ENCODE peak calls at places on chromosomes 2 and 18, in five cellular contexts. One of them, this sample, is unnamed.

GRCh38 chr18:11798271-11798670 is 52.9 kb upstream of the CHMP1B start:
- DNase-seq in mammary epithelial cell: no peak
- DNase-seq in cardiac muscle cell: no peak
- DNase-seq in hepatocyte: no peak
- DNase-seq in aorta: no peak
- DNase-seq in this sample: no peak

GRCh38 chr2:120902532-120903088 is 166.9 kb downstream of the GLI2 start:
- DNase-seq in aorta: no peak
- DNase-seq in cardiac muscle cell: no peak
- DNase-seq in hepatocyte: no peak
- DNase-seq in mammary epithelial cell: no peak
- DNase-seq in this sample: no peak

GRCh38 chr18:36814994-36815393 is 13.8 kb downstream of the TPGS2 start:
- DNase-seq in aorta: no peak
- DNase-seq in mammary epithelial cell: no peak
- DNase-seq in cardiac muscle cell: peak
- DNase-seq in hepatocyte: no peak
- DNase-seq in this sample: no peak

GRCh38 chr2:189592353-189592984 is 11.9 kb upstream of the SLC40A1 start:
- DNase-seq in hepatocyte: no peak
- DNase-seq in cardiac muscle cell: no peak
- DNase-seq in mammary epithelial cell: no peak
- DNase-seq in aorta: no peak
- DNase-seq in this sample: no peak

GRCh38 chr18:11497585-11497984 is 111.8 kb upstream of the SLC35G4 start:
- DNase-seq in hepatocyte: no peak
- DNase-seq in aorta: no peak
- DNase-seq in cardiac muscle cell: no peak
- DNase-seq in mammary epithelial cell: peak
- DNase-seq in this sample: no peak

GRCh38 chr2:208112969-208113368 is 11.4 kb downstream of the CRYGD start:
- DNase-seq in cardiac muscle cell: no peak
- DNase-seq in hepatocyte: no peak
- DNase-seq in mammary epithelial cell: no peak
- DNase-seq in aorta: no peak
- DNase-seq in this sample: no peak

GRCh38 chr18:79922971-79923411 is 28.5 kb downstream of the SLC66A2 start:
- DNase-seq in aorta: peak
- DNase-seq in hepatocyte: no peak
- DNase-seq in mammary epithelial cell: no peak
- DNase-seq in cardiac muscle cell: no peak
- DNase-seq in this sample: peak

GRCh38 chr2:187959821-187960220 is 331.9 kb upstream of the GULP1 start:
- DNase-seq in aorta: no peak
- DNase-seq in cardiac muscle cell: no peak
- DNase-seq in mammary epithelial cell: peak
- DNase-seq in hepatocyte: no peak
- DNase-seq in this sample: no peak

GRCh38 chr2:155689791-155690190 is 642.7 kb downstream of the NR4A2 start:
- DNase-seq in mammary epithelial cell: peak
- DNase-seq in aorta: no peak
- DNase-seq in cardiac muscle cell: no peak
- DNase-seq in hepatocyte: no peak
- DNase-seq in this sample: no peak

GRCh38 chr2:40210344-40210967 is 241.4 kb downstream of the SLC8A1 start:
- DNase-seq in mammary epithelial cell: no peak
- DNase-seq in cardiac muscle cell: no peak
- DNase-seq in hepatocyte: no peak
- DNase-seq in aorta: no peak
- DNase-seq in this sample: no peak

GRCh38 chr2:62156861-62157496 is 38.9 kb upstream of the B3GNT2 start:
- DNase-seq in hepatocyte: no peak
- DNase-seq in aorta: no peak
- DNase-seq in cardiac muscle cell: no peak
- DNase-seq in mammary epithelial cell: no peak
- DNase-seq in this sample: no peak

GRCh38 chr2:229586746-229587705 is 127.3 kb downstream of the DNER start:
- DNase-seq in cardiac muscle cell: peak
- DNase-seq in aorta: peak
- DNase-seq in hepatocyte: peak
- DNase-seq in mammary epithelial cell: peak
- DNase-seq in this sample: peak

GRCh38 chr2:237883951-237884392 is 24.5 kb downstream of the RAMP1 start:
- DNase-seq in hepatocyte: no peak
- DNase-seq in mammary epithelial cell: no peak
- DNase-seq in aorta: peak
- DNase-seq in cardiac muscle cell: no peak
- DNase-seq in this sample: peak

GRCh38 chr2:21944536-21944935 is 820.8 kb downstream of the TDRD15 start:
- DNase-seq in cardiac muscle cell: no peak
- DNase-seq in mammary epithelial cell: no peak
- DNase-seq in hepatocyte: no peak
- DNase-seq in aorta: no peak
- DNase-seq in this sample: no peak

GRCh38 chr2:8059255-8059654 is 622.6 kb upstream of the ID2 start:
- DNase-seq in hepatocyte: no peak
- DNase-seq in aorta: no peak
- DNase-seq in cardiac muscle cell: no peak
- DNase-seq in mammary epithelial cell: no peak
- DNase-seq in this sample: no peak

GRCh38 chr2:1227289-1227900 is 185.9 kb upstream of the TPO start:
- DNase-seq in aorta: no peak
- DNase-seq in cardiac muscle cell: no peak
- DNase-seq in hepatocyte: no peak
- DNase-seq in mammary epithelial cell: no peak
- DNase-seq in this sample: no peak

GRCh38 chr2:170685591-170685990 is 29.5 kb upstream of the SP5 start:
- DNase-seq in hepatocyte: no peak
- DNase-seq in mammary epithelial cell: no peak
- DNase-seq in aorta: no peak
- DNase-seq in cardiac muscle cell: no peak
- DNase-seq in this sample: no peak

GRCh38 chr18:48943736-48944527 is 6.8 kb downstream of the SMAD7 start:
- DNase-seq in mammary epithelial cell: no peak
- DNase-seq in aorta: no peak
- DNase-seq in hepatocyte: no peak
- DNase-seq in cardiac muscle cell: no peak
- DNase-seq in this sample: no peak

GRCh38 chr18:5627756-5628511 is 84.1 kb upstream of the EPB41L3 start:
- DNase-seq in cardiac muscle cell: no peak
- DNase-seq in mammary epithelial cell: no peak
- DNase-seq in hepatocyte: peak
- DNase-seq in aorta: no peak
- DNase-seq in this sample: no peak
- H3K27ac ChIP-seq in cardiac muscle cell: peak
- H3K27ac ChIP-seq in mammary epithelial cell: no peak
- H3K27ac ChIP-seq in hepatocyte: peak
- H3K27ac ChIP-seq in aorta: no peak
- H3K27ac ChIP-seq in this sample: no peak

GRCh38 chr18:50649821-50650220 is 89.9 kb downstream of the MAPK4 start:
- DNase-seq in mammary epithelial cell: peak
- DNase-seq in cardiac muscle cell: peak
- DNase-seq in aorta: peak
- DNase-seq in hepatocyte: peak
- DNase-seq in this sample: peak
- H3K27ac ChIP-seq in mammary epithelial cell: no peak
- H3K27ac ChIP-seq in cardiac muscle cell: peak
- H3K27ac ChIP-seq in aorta: peak
- H3K27ac ChIP-seq in hepatocyte: peak
- H3K27ac ChIP-seq in this sample: no peak

GRCh38 chr2:5401258-5401657 is 290.9 kb upstream of the SOX11 start:
- DNase-seq in aorta: no peak
- DNase-seq in hepatocyte: no peak
- DNase-seq in cardiac muscle cell: no peak
- DNase-seq in mammary epithelial cell: no peak
- DNase-seq in this sample: no peak
- H3K27ac ChIP-seq in aorta: no peak
- H3K27ac ChIP-seq in hepatocyte: no peak
- H3K27ac ChIP-seq in cardiac muscle cell: no peak
- H3K27ac ChIP-seq in mammary epithelial cell: no peak
- H3K27ac ChIP-seq in this sample: no peak

GRCh38 chr2:126886201-126886905 is 12.3 kb upstream of the TEX51 start:
- DNase-seq in hepatocyte: peak
- DNase-seq in cardiac muscle cell: peak
- DNase-seq in aorta: peak
- DNase-seq in mammary epithelial cell: no peak
- DNase-seq in this sample: peak

GRCh38 chr2:126884861-126885481 is 13.7 kb upstream of the TEX51 start:
- DNase-seq in cardiac muscle cell: no peak
- DNase-seq in mammary epithelial cell: no peak
- DNase-seq in aorta: no peak
- DNase-seq in hepatocyte: no peak
- DNase-seq in this sample: no peak

GRCh38 chr2:126887506-126887905 is 11.2 kb upstream of the TEX51 start:
- DNase-seq in hepatocyte: no peak
- DNase-seq in aorta: no peak
- DNase-seq in cardiac muscle cell: no peak
- DNase-seq in mammary epithelial cell: no peak
- DNase-seq in this sample: no peak

GRCh38 chr2:126886906-126887280 is 11.8 kb upstream of the TEX51 start:
- DNase-seq in cardiac muscle cell: no peak
- DNase-seq in aorta: no peak
- DNase-seq in hepatocyte: no peak
- DNase-seq in mammary epithelial cell: no peak
- DNase-seq in this sample: no peak

GRCh38 chr2:126885701-126886121 is 13.0 kb upstream of the TEX51 start:
- DNase-seq in hepatocyte: no peak
- DNase-seq in aorta: peak
- DNase-seq in cardiac muscle cell: no peak
- DNase-seq in mammary epithelial cell: no peak
- DNase-seq in this sample: peak
- H3K27ac ChIP-seq in hepatocyte: no peak
- H3K27ac ChIP-seq in aorta: no peak
- H3K27ac ChIP-seq in cardiac muscle cell: no peak
- H3K27ac ChIP-seq in mammary epithelial cell: no peak
- H3K27ac ChIP-seq in this sample: no peak

GRCh38 chr2:23924589-23925359 is 2.1 kb downstream of the ATAD2B start:
- DNase-seq in aorta: no peak
- DNase-seq in mammary epithelial cell: no peak
- DNase-seq in cardiac muscle cell: no peak
- DNase-seq in hepatocyte: no peak
- DNase-seq in this sample: no peak
- H3K27ac ChIP-seq in aorta: no peak
- H3K27ac ChIP-seq in mammary epithelial cell: peak
- H3K27ac ChIP-seq in cardiac muscle cell: peak
- H3K27ac ChIP-seq in hepatocyte: peak
- H3K27ac ChIP-seq in this sample: no peak

DNA sequence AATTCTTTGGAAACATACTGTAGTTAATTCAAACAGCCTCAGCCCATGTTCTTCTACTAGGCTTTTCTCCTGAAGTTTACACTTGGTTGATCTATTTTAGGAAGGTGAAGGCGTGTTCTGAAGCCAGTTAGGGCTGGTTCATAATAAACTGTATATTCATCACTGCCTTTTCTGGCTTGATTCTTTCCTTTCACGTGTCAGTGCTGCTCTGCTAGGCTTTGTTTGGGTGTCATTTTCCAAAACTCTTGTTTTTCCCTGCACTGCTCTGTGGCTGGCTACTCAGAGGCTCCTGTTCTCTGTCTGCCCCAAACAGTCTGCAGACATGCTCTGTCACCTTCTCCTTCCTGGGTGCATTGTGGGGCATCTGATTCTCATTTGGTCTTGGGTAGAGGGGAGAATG is 136.1 kb downstream of the PARD3B start:
- DNase-seq in aorta: no peak
- DNase-seq in mammary epithelial cell: no peak
- DNase-seq in hepatocyte: peak
- DNase-seq in cardiac muscle cell: peak
- DNase-seq in this sample: no peak
- H3K27ac ChIP-seq in aorta: no peak
- H3K27ac ChIP-seq in mammary epithelial cell: no peak
- H3K27ac ChIP-seq in hepatocyte: peak
- H3K27ac ChIP-seq in cardiac muscle cell: peak
- H3K27ac ChIP-seq in this sample: no peak